ENCODE peak calls at places on chromosomes 7 and 10, in seven cellular contexts. W is hepatocyte; H is Peyer's patch; T is CD8-positive, alpha-beta memory T cell; N is left colon; B is mucosa of gallbladder; J is D341Med. D is an unnamed sample.

GRCh38 chr7:7512861-7513597 is 22.6 kb downstream of the COL28A1 start:
- DNase-seq in H (no peak), N (peak), J (no peak), T (no peak), W (no peak), B (no peak), D (no peak)

GRCh38 chr10:20429742-20430141 is 467.4 kb downstream of the NEBL start:
- DNase-seq in T (no peak), W (no peak), N (no peak), B (no peak), J (no peak), H (no peak), D (no peak)

GRCh38 chr7:98228801-98229200 is 17.6 kb downstream of the BHLHA15 start:
- DNase-seq in N (no peak), T (no peak), H (no peak), W (no peak), J (no peak), B (no peak), D (no peak)

GRCh38 chr10:14604181-14605142 is 170.2 kb downstream of the FAM107B start:
- DNase-seq in N (peak), H (peak), B (peak), W (peak), T (peak), J (peak), D (peak)

GRCh38 chr10:102542800-102543418 is 39.1 kb downstream of the SUFU start:
- DNase-seq in T (no peak), J (no peak), W (no peak), B (no peak), N (no peak), H (no peak), D (no peak)

GRCh38 chr7:39951156-39951942 is 1.3 kb downstream of the CDK13 start:
- DNase-seq in J (peak), N (peak), H (peak), T (peak), W (peak), B (peak), D (peak)

GRCh38 chr7:68321076-68321639 is 1277.1 kb upstream of the AUTS2 start:
- DNase-seq in H (no peak), T (no peak), J (peak), B (peak), N (no peak), W (peak), D (no peak)

GRCh38 chr7:32587431-32587948 is 92.2 kb downstream of the AVL9 start:
- DNase-seq in B (peak), J (no peak), W (no peak), N (no peak), H (no peak), T (no peak), D (no peak)

GRCh38 chr10:104045151-104046089 is 40.3 kb downstream of the COL17A1 start:
- DNase-seq in B (peak), N (no peak), T (no peak), W (peak), H (no peak), J (no peak), D (no peak)

GRCh38 chr10:22927661-22928403 is at the start of gene ARMC3:
- DNase-seq in J (peak), H (peak), T (peak), B (peak), N (peak), W (peak), D (no peak)

GRCh38 chr10:124116771-124117510 is 23.5 kb upstream of the CHST15 start:
- DNase-seq in N (no peak), J (no peak), T (no peak), W (no peak), B (no peak), H (no peak), D (no peak)

GRCh38 chr10:131492211-131492610 is 180.7 kb upstream of the TCERG1L start:
- DNase-seq in T (no peak), J (no peak), W (no peak), N (no peak), B (no peak), H (no peak), D (no peak)

GRCh38 chr7:151429555-151430331 is 10.2 kb downstream of the CRYGN start:
- DNase-seq in T (peak), J (no peak), W (no peak), H (peak), N (no peak), B (no peak), D (no peak)

GRCh38 chr7:67659066-67659465 is 662.4 kb downstream of the TYW1 start:
- DNase-seq in N (no peak), B (no peak), T (no peak), H (no peak), J (no peak), W (no peak), D (no peak)

GRCh38 chr10:51001587-51001986 is 72.7 kb upstream of the PRKG1 start:
- DNase-seq in H (no peak), N (no peak), T (no peak), B (no peak), J (peak), W (peak), D (no peak)

GRCh38 chr7:107180378-107180777 is 11.6 kb downstream of the HBP1 start:
- DNase-seq in N (peak), W (peak), J (peak), H (peak), B (no peak), T (peak), D (no peak)

D was measured in NK-92 treated with Interleukin-12 subunit alpha and Interleukin-12 subunit beta, amount 100 ng/mL, for 24 hours.